ENCODE peak calls at places on chromosomes 1 and 21, in six cellular contexts. X is A549, A is tibial nerve, T is adrenal gland, R is IMR-90, L is endothelial cell of umbilical vein. P is an unnamed sample.

GRCh38 chr1:246582301-246583055 is 16.2 kb downstream of the CNST start:
- DNase-seq in X (no peak), A (no peak), T (no peak), R (no peak), L (no peak), P (no peak)

GRCh38 chr1:241611063-241611462 is 29.1 kb downstream of the CHML start:
- DNase-seq in X (peak), A (no peak), T (no peak), R (peak), L (peak), P (no peak)

GRCh38 chr1:110235839-110236682 is 25.9 kb downstream of the KCNC4 start:
- DNase-seq in X (peak), A (no peak), T (no peak), R (peak), L (peak), P (peak)

GRCh38 chr1:182910143-182910542 is 42.8 kb downstream of the SHCBP1L start:
- DNase-seq in X (peak), A (no peak), T (no peak), R (no peak), L (no peak), P (no peak)

GRCh38 chr1:192592981-192593683 is 17.6 kb downstream of the RGS1 start:
- DNase-seq in X (no peak), A (no peak), T (no peak), R (peak), L (peak), P (no peak)

GRCh38 chr1:198788561-198789064 is 149.8 kb downstream of the PTPRC start:
- DNase-seq in X (no peak), A (no peak), T (no peak), R (no peak), L (peak), P (no peak)

GRCh38 chr21:17352937-17353655 is 159.7 kb upstream of the CXADR start:
- DNase-seq in X (no peak), A (no peak), T (no peak), R (no peak), L (no peak), P (no peak)

GRCh38 chr1:62131093-62131725 is 63.4 kb upstream of the L1TD1 start:
- DNase-seq in X (peak), A (no peak), T (peak), R (peak), L (peak), P (peak)

GRCh38 chr1:168623003-168623828 is 46.8 kb downstream of the XCL1 start:
- DNase-seq in X (peak), A (no peak), T (no peak), R (peak), L (no peak), P (no peak)

GRCh38 chr1:181538836-181539235 is 55.5 kb downstream of the CACNA1E start:
- DNase-seq in X (no peak), A (no peak), T (no peak), R (no peak), L (no peak), P (no peak)

GRCh38 chr1:222697858-222698257 is 14.4 kb downstream of the AIDA start:
- DNase-seq in X (no peak), A (no peak), T (no peak), R (peak), L (no peak), P (no peak)

GRCh38 chr1:10388387-10388715 is 10.5 kb upstream of the PGD start:
- DNase-seq in X (peak), A (no peak), T (no peak), R (no peak), L (no peak), P (no peak)

GRCh38 chr1:2348346-2349275 is 42.7 kb downstream of the MORN1 start:
- DNase-seq in X (no peak), A (no peak), T (no peak), R (no peak), L (no peak), P (no peak)

GRCh38 chr1:16922466-16922865 is 735 bp downstream of the CROCC start:
- DNase-seq in X (no peak), A (no peak), T (no peak), R (no peak), L (no peak), P (no peak)
- TF ChIP-seq POLR2A in X (no peak), A (no peak), T (no peak), R (no peak), L (no peak), P (no peak)

GRCh38 chr1:111512132-111512874 is 8.9 kb upstream of the ADORA3 start:
- DNase-seq in X (no peak), A (no peak), T (no peak), R (no peak), L (no peak), P (no peak)

GRCh38 chr1:111516008-111516535 is 12.6 kb upstream of the ADORA3 start:
- DNase-seq in X (no peak), A (no peak), T (peak), R (peak), L (peak), P (no peak)

GRCh38 chr1:111517464-111518225 is 14.2 kb upstream of the ADORA3 start:
- DNase-seq in X (no peak), A (no peak), T (no peak), R (no peak), L (no peak), P (no peak)

GRCh38 chr1:111513410-111514020 is 10.1 kb upstream of the ADORA3 start:
- DNase-seq in X (no peak), A (no peak), T (no peak), R (no peak), L (peak), P (no peak)

DNA sequence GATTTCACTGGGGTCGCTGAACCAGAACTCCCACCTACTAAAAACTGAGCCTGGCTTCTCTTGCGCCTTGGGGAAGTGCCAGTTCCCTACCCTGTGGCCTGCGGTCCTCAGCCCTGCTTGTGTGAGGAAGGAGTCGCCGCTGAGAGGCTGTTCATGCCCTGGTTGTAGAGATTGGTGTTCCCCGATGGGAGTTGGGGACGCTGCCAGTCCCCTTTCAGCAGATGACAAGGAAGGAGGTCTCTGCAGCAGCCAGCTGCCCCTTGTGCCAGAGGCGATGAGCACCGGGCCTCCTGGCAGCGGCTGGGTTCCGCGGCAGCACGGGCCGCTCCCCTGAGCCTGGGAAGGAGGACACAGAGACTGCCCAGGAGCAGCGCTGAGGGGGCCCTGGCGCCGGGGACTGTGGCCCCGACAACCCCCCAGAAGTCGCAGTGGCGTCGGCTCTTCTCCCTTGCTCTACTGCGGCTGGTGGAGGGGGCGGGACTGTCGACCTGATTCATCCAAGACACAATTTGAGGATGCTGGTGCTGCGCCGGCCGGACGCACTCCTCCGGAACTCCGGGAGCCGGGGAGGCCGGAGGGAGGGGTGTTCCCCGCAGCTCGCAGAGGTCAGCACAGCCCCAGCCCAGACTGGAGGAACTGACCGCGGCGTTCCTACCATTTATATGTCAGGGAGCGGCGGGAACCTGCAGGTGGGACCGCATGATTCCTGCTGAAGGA is 12.0 kb upstream of the ADORA3 start:
- DNase-seq in X (no peak), A (no peak), T (peak), R (peak), L (peak), P (peak)
- TF ChIP-seq POLR2A in X (no peak), A (no peak), T (no peak), R (no peak), L (no peak), P (no peak)

GRCh38 chr1:17422461-17422860 is 17.0 kb downstream of the RCC2 start:
- DNase-seq in X (no peak), A (no peak), T (no peak), R (no peak), L (no peak), P (no peak)
- TF ChIP-seq POLR2A in X (no peak), A (no peak), T (no peak), R (no peak), L (no peak), P (no peak)

GRCh38 chr1:204728456-204728855 is 42.9 kb upstream of the LRRN2 start:
- DNase-seq in X (peak), A (no peak), T (no peak), R (no peak), L (no peak), P (no peak)

GRCh38 chr1:204730826-204731459 is 45.4 kb upstream of the LRRN2 start:
- DNase-seq in X (no peak), A (no peak), T (no peak), R (no peak), L (no peak), P (no peak)

GRCh38 chr1:204728045-204728444 is 42.5 kb upstream of the LRRN2 start:
- DNase-seq in X (no peak), A (no peak), T (no peak), R (no peak), L (no peak), P (no peak)

GRCh38 chr1:204731509-204731908 is 46.0 kb upstream of the LRRN2 start:
- DNase-seq in X (no peak), A (no peak), T (no peak), R (no peak), L (no peak), P (no peak)

DNA sequence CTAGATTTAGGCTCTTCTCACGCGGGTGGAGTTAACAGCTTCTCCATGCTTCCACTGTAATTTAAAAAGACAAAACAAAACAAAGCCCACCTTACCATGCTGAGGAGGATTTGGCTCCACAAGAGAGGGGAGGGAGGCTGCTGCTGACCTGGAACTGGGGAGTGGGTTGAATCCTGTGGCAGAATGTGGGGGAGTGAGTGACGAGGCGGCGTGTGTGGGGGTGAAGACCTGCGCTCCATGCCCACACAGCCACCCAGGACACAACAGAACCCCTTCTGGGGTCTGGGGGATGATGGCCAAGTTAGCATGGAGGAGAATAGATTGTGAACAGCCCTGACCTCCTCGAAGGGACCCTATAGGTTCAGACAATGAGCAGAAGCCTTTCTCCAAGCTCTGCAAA is 44.0 kb upstream of the LRRN2 start:
- DNase-seq in X (no peak), A (no peak), T (no peak), R (no peak), L (no peak), P (no peak)
- TF ChIP-seq POLR2A in X (no peak), A (no peak), T (no peak), R (no peak), L (no peak), P (no peak)

GRCh38 chr1:112391603-112391940 is 4.4 kb upstream of the CTTNBP2NL start:
- DNase-seq in X (no peak), A (no peak), T (no peak), R (no peak), L (no peak), P (no peak)

GRCh38 chr1:112389689-112390088 is 6.3 kb upstream of the CTTNBP2NL start:
- DNase-seq in X (no peak), A (no peak), T (no peak), R (no peak), L (peak), P (no peak)

GRCh38 chr1:112388436-112388835 is 7.6 kb upstream of the CTTNBP2NL start:
- DNase-seq in X (no peak), A (no peak), T (no peak), R (peak), L (peak), P (no peak)

GRCh38 chr1:112393634-112393976 is 2.4 kb upstream of the CTTNBP2NL start:
- DNase-seq in X (no peak), A (no peak), T (no peak), R (no peak), L (peak), P (no peak)

DNA sequence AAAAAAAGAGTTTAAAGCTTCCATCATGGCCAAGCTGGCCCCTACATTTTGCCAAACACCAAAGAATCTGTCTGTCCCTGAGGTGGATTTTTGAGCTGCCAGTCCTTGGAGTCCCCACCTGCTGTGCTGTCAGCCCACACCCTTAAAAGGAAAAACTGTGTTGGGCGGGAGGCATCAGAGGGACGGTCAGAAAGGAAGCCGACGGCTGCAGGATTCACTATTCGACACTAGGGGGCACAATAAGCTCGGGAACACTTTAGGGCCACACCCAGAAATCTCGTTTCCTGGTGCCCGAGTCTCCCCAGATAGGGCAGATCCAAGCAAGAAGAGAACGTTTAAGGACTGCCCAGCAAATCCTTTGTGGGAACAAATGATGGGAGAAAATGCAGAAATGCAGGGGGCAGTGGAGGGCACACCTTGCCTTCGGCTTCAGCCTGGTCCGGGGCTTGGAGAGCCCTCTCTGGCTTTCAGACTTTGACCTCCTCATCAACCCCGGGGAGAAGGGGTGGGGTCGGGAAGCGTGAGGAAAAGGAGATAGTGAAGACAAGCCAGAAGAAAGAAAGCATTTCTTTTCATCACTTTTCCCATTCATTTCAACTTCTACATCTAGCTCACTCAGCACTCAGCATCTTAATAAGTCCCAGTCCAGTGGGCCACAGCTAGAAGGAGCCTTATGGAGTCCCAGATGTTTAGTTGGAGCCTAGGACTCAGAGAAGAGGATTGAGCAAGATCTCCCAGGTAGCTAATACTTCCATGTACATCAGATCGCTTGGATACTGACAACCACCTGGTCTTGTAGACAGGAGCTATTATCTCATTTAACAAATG is 5.0 kb upstream of the CTTNBP2NL start:
- DNase-seq in X (peak), A (peak), T (peak), R (peak), L (peak), P (peak)
- TF ChIP-seq POLR2A in X (no peak), A (peak), T (no peak), R (peak), L (peak), P (no peak)

GRCh38 chr1:220012259-220012658 is 34.0 kb downstream of the EPRS1 start:
- DNase-seq in X (no peak), A (no peak), T (no peak), R (peak), L (peak), P (no peak)
- TF ChIP-seq POLR2A in X (no peak), A (no peak), T (no peak), R (no peak), L (no peak), P (no peak)

GRCh38 chr1:170086399-170087032 is 12.0 kb upstream of the KIFAP3 start:
- DNase-seq in X (no peak), A (no peak), T (no peak), R (no peak), L (no peak), P (no peak)

DNA sequence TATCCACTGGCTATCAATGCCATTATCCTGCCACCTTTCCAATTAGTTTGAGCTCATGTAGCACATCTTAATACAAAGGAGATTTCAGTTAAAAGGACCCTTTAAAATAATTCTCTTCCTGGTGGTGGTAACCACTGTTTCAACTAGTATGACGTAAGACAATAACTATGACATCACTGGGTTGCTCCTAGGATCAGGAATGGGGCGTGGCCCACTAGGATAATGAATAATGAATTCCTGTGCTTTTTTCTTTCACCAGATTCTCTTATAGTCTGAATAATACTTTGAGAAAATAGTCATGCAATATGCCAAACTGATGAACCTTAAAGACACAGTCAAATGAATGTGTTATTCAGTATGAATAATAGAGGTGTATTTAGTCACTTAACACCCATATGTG is 10.6 kb upstream of the KIFAP3 start:
- DNase-seq in X (no peak), A (no peak), T (no peak), R (no peak), L (no peak), P (no peak)
- TF ChIP-seq POLR2A in X (no peak), A (no peak), T (no peak), R (no peak), L (no peak), P (no peak)

GRCh38 chr21:38494688-38495087 is 3.6 kb downstream of the ERG start:
- DNase-seq in X (no peak), A (no peak), T (no peak), R (no peak), L (peak), P (no peak)

GRCh38 chr21:38496224-38496623 is 2.1 kb downstream of the ERG start:
- DNase-seq in X (no peak), A (no peak), T (no peak), R (no peak), L (peak), P (no peak)

GRCh38 chr21:38493549-38494253 is 4.6 kb downstream of the ERG start:
- DNase-seq in X (no peak), A (no peak), T (no peak), R (no peak), L (peak), P (no peak)

GRCh38 chr21:38495242-38495641 is 3.0 kb downstream of the ERG start:
- DNase-seq in X (no peak), A (no peak), T (no peak), R (no peak), L (no peak), P (no peak)

GRCh38 chr21:38494254-38494648 is 4.0 kb downstream of the ERG start:
- DNase-seq in X (no peak), A (no peak), T (no peak), R (no peak), L (no peak), P (no peak)
- TF ChIP-seq POLR2A in X (no peak), A (no peak), T (no peak), R (no peak), L (no peak), P (no peak)

GRCh38 chr1:5991784-5992033 is 516 bp downstream of the NPHP4 start:
- DNase-seq in X (no peak), A (no peak), T (no peak), R (no peak), L (no peak), P (peak)

GRCh38 chr1:5990913-5991783 is 1.1 kb downstream of the NPHP4 start:
- DNase-seq in X (no peak), A (no peak), T (peak), R (peak), L (peak), P (peak)

GRCh38 chr1:5992814-5993552 is 758 bp upstream of the NPHP4 start:
- DNase-seq in X (no peak), A (no peak), T (no peak), R (no peak), L (no peak), P (peak)

GRCh38 chr1:5993553-5994510 is 1.6 kb upstream of the NPHP4 start:
- DNase-seq in X (no peak), A (no peak), T (no peak), R (no peak), L (no peak), P (no peak)

DNA sequence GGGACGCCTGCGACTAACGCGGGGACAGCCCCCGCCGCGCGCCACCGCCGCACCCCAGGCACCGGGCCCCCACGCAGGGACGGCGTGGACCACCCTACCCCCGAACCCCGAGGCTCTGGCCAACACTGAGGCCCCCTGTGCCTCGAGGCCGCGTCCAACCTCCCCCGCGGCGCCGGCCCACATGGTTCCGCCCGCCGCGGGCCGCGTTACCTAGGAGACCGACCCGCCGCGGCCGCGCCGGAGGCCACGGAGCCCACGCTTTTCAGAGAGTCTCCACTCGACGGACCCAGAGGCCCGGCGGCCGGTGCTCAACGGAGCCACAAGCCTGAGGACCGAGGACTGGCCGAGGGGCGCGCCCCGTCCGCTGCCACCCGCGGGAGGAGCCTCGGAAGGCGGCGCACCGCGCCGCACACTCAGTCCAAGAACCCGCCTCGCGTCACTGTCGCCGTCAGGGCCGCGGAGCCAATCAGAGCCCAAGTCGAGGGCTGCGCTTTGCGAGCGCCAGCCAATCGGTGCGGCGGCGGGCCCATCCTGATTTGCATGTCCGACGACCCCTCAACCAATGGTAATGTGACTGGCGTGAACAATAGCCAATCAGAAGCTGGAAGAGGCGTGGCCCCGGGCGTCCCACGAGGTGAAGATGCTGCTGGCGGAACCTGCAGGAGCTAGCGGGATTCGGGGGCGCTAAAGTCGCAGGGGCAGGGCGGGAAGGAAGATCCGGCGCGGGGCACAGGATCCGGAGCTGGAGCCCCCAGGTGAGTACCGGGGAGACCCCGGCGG is at the start of gene NPHP4:
- DNase-seq in X (peak), A (peak), T (peak), R (peak), L (peak), P (peak)
- TF ChIP-seq POLR2A in X (peak), A (peak), T (peak), R (peak), L (no peak), P (peak)

GRCh38 chr1:14580986-14581385 is 17.5 kb upstream of the KAZN start:
- DNase-seq in X (no peak), A (no peak), T (no peak), R (no peak), L (no peak), P (no peak)
- TF ChIP-seq POLR2A in X (no peak), A (no peak), T (no peak), R (no peak), L (no peak), P (no peak)